ENCODE peak calls at places on chromosomes 4 and X, in five cellular contexts. X, S, F, V and Q are unnamed samples.
A peak's percentile ranks its signal among the peaks of the same experiment; 100 is the strongest.

GRCh38 chrX:44731160-44731559 is 112.7 kb upstream of the DUSP21 start:
- DNase-seq in X (no peak), S (no peak), F (no peak), V (peak; percentile 1), Q (no peak)

GRCh38 chrX:76184276-76184675 is 11.4 kb downstream of the PBDC1 start:
- DNase-seq in X (no peak), S (no peak), F (no peak), V (peak; percentile 32), Q (no peak)

GRCh38 chr4:98484031-98484430 is 174.4 kb downstream of the TSPAN5 start:
- DNase-seq in X (no peak), S (no peak), F (no peak), V (no peak), Q (no peak)

GRCh38 chrX:69501433-69501832 is 2.7 kb upstream of the NALF2 start:
- DNase-seq in X (no peak), S (no peak), F (no peak), V (peak; percentile 6), Q (no peak)

GRCh38 chr4:157291071-157291470 is 70.5 kb downstream of the GRIA2 start:
- DNase-seq in X (no peak), S (no peak), F (peak; percentile 15), V (peak; percentile 5), Q (no peak)

GRCh38 chr4:11599044-11599443 is 170.3 kb upstream of the HS3ST1 start:
- DNase-seq in X (no peak), S (no peak), F (no peak), V (no peak), Q (no peak)

GRCh38 chr4:71270901-71271300 is 67.9 kb upstream of the SLC4A4 start:
- DNase-seq in X (no peak), S (no peak), F (no peak), V (peak; percentile 33), Q (no peak)

GRCh38 chr4:112355662-112356061 is 58.5 kb downstream of the ALPK1 start:
- DNase-seq in X (no peak), S (peak; percentile 30), F (no peak), V (no peak), Q (no peak)

GRCh38 chr4:77232653-77233052 is 75.6 kb downstream of the CCNG2 start:
- DNase-seq in X (peak; percentile 11), S (no peak), F (no peak), V (peak; percentile 14), Q (no peak)

GRCh38 chrX:826026-826425 is 195.4 kb downstream of the SHOX start:
- DNase-seq in X (peak; percentile 84), S (no peak), F (no peak), V (peak; percentile 79), Q (no peak)

GRCh38 chrX:45781901-45782553 is 581.4 kb upstream of the DIPK2B start:
- DNase-seq in X (peak; percentile 66), S (no peak), F (peak; percentile 73), V (peak; percentile 86), Q (no peak)

GRCh38 chr4:38179690-38180299 is 219.6 kb downstream of the PTTG2 start:
- DNase-seq in X (peak; percentile 48), S (peak; percentile 62), F (peak; percentile 57), V (peak; percentile 80), Q (peak; percentile 54)

GRCh38 chr4:39637572-39638357 is 900 bp downstream of the SMIM14 start:
- DNase-seq in X (peak; percentile 50), S (peak; percentile 73), F (peak; percentile 70), V (peak; percentile 75), Q (no peak)

GRCh38 chr4:31148990-31149389 is 428.8 kb downstream of the PCDH7 start:
- DNase-seq in X (no peak), S (no peak), F (no peak), V (no peak), Q (no peak)

GRCh38 chr4:11799182-11799581 is 370.5 kb upstream of the HS3ST1 start:
- DNase-seq in X (no peak), S (no peak), F (no peak), V (no peak), Q (no peak)

GRCh38 chrX:105636667-105637066 is 185.7 kb upstream of the NRK start:
- DNase-seq in X (no peak), S (no peak), F (no peak), V (peak; percentile 9), Q (no peak)

GRCh38 chrX:97065973-97066372 is 182.3 kb downstream of the RPA4 start:
- DNase-seq in X (no peak), S (no peak), F (no peak), V (peak; percentile 18), Q (no peak)

GRCh38 chrX:11764602-11765067 is 6.6 kb downstream of the MSL3 start:
- DNase-seq in X (no peak), S (no peak), F (no peak), V (no peak), Q (no peak)

GRCh38 chrX:68831405-68832100 is 2.7 kb downstream of the EFNB1 start:
- DNase-seq in X (no peak), S (no peak), F (no peak), V (no peak), Q (no peak)

GRCh38 chr4:23930750-23931488 is 41.1 kb upstream of the PPARGC1A start:
- DNase-seq in X (no peak), S (peak; percentile 61), F (peak; percentile 39), V (peak; percentile 41), Q (no peak)

GRCh38 chrX:154730271-154730883 is 20.5 kb downstream of the GAB3 start:
- DNase-seq in X (peak; percentile 71), S (peak; percentile 47), F (peak; percentile 55), V (peak; percentile 86), Q (no peak)

GRCh38 chr4:6109842-6110560 is 90.3 kb downstream of the JAKMIP1 start:
- DNase-seq in X (no peak), S (no peak), F (no peak), V (no peak), Q (no peak)

GRCh38 chr4:67934628-67935027 is 28.7 kb downstream of the TMPRSS11A start:
- DNase-seq in X (no peak), S (no peak), F (no peak), V (no peak), Q (no peak)

GRCh38 chr4:100555791-100556190 is 38.0 kb upstream of the EMCN start:
- DNase-seq in X (no peak), S (no peak), F (no peak), V (peak; percentile 5), Q (no peak)

GRCh38 chrX:39961441-39961840 is 136.3 kb downstream of the BCOR start:
- DNase-seq in X (no peak), S (no peak), F (no peak), V (no peak), Q (no peak)

GRCh38 chr4:127965062-127965802 is at the start of the genes ABHD18 and MFSD8:
- DNase-seq in X (peak; percentile 99), S (peak; percentile 100), F (peak; percentile 99), V (peak; percentile 100), Q (peak; percentile 96)

DNA sequence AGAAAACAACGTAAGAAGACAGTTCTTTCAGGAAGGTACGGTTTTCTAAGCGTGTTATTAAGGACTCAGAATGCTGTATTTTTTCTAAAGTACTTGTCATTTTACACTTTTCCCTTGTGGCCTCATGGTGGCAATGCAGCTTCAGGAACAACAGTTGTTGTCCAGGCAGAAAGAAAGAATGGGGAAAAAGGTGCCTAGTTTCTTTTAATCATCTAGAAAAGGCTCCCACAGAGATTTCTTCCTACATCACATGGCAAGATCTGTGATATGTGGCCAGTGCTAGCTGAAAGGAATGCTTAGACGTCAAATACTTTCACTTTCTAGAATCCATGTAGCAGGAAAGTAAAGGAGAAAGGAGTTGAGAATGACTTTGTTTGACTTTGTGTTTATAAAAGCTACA is 49.0 kb upstream of the TRAM1L1 start:
- DNase-seq in X (peak; percentile 16), S (no peak), F (peak; percentile 9), V (peak; percentile 90), Q (no peak)
- TF ChIP-seq CTCF in X (peak; percentile 52), S (peak; percentile 30), F (peak; percentile 32), V (peak; percentile 68), Q (no peak)

DNA sequence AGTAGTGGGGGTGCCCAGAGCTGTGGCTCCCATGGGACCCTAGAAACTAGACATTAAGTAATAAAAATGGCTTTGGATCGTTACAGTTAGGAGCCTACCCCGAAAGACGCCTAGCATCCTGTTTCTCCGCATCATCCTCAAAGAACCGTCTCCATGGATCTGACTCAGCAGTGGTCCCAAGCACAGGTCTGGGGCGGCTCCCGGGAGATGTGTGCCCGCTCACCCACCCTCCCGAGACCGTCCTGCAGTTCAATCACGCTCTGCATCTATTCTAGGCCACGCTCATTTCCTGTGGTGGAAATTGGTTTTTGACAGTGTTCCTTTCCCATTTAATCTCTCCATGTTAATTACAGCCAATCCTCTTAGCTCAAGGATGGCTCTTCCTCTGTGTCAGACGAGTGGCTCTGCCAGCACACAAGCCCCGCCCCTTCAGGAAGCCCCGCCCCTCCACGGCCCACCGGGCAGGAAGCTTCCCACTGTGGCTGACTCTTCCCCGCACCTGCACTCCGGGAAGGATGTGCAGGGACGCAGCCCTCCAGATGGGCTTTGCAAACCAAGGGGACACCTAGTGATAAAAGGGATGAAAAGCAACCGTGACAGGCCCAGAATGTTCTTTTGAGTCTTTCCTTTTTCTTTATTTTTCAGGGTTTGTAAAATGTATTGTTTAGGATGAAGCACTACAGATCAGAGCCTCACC is 34.5 kb upstream of the HELT start:
- DNase-seq in X (peak; percentile 36), S (peak; percentile 70), F (peak; percentile 20), V (peak; percentile 82), Q (peak; percentile 61)
- TF ChIP-seq CTCF in X (peak; percentile 66), S (peak; percentile 34), F (peak; percentile 30), V (peak; percentile 69), Q (no peak)

GRCh38 chr4:75015627-75016026 is 82.7 kb downstream of the PARM1 start:
- DNase-seq in X (no peak), S (peak; percentile 58), F (no peak), V (no peak), Q (no peak)
- TF ChIP-seq CTCF in X (no peak), S (no peak), F (no peak), V (no peak), Q (no peak)

GRCh38 chr4:2411786-2412510 is 6.5 kb downstream of the ZFYVE28 start:
- DNase-seq in X (no peak), S (no peak), F (no peak), V (no peak), Q (no peak)

GRCh38 chr4:2412534-2412884 is 5.9 kb downstream of the ZFYVE28 start:
- DNase-seq in X (no peak), S (no peak), F (no peak), V (no peak), Q (no peak)

GRCh38 chr4:2413821-2414610 is 4.4 kb downstream of the ZFYVE28 start:
- DNase-seq in X (no peak), S (peak; percentile 43), F (peak; percentile 32), V (no peak), Q (no peak)

GRCh38 chr4:2415213-2415612 is 3.2 kb downstream of the ZFYVE28 start:
- DNase-seq in X (no peak), S (no peak), F (no peak), V (no peak), Q (no peak)

DNA sequence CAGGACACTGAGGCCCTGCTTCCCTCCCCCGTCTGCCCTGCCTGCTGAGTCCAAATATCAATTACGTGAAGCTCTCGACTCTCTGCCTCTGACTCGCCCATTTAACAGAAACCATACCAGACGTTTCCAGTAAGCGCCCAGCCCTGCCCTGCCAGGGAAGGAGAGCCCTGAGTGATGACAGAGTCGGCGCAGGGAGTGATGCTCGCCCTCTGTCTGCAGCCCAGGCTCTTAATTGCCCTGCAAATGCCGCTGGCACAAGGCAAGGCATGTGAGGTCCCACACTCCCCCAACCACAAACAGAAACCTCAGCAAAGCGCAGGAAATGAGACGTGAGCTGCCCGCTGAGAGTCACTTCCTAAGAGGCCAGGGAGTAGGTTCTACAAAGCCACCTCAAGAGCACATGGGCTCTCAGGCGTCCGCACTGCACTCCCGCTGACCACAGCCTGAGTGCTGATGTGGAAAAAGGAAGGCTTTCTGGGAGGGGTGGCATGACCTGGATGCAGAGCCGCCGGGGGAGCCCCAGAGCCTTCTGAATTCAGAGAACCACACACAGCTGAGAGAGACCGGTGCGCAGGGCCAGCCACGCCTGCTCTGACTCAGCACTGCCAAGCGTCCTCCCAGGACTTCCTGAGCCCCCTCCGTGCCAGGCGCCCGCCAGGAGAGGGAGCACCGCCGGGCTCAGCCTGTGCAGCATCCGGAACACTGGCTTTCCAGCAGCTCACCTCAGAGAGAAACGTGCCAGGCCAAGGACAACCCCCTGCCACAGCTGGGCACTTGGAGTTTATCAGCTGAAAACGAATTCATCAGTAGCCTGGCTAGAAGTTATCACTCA is 5.3 kb downstream of the ZFYVE28 start:
- DNase-seq in X (peak; percentile 95), S (peak; percentile 87), F (peak; percentile 97), V (peak; percentile 93), Q (peak; percentile 55)
- TF ChIP-seq CTCF in X (peak; percentile 73), S (peak; percentile 37), F (peak; percentile 41), V (peak; percentile 51), Q (no peak)